ENCODE peak calls at places on chromosomes 11 and 22, in nine cellular contexts. S, G, T, B, Z, U, C, K and Y are unnamed samples.

GRCh38 chr22:42473484-42474193 is 41.4 kb upstream of the NFAM1 start:
- DNase-seq in S (no peak), G (no peak), T (peak; percentile 61), B (peak; percentile 68), Z (peak; percentile 73), U (peak; percentile 49), C (no peak), K (peak; percentile 60), Y (peak; percentile 66)

GRCh38 chr22:42901790-42902508 is 44.9 kb upstream of the ARFGAP3 start:
- DNase-seq in S (no peak), G (no peak), T (peak; percentile 21), B (no peak), Z (no peak), U (no peak), C (no peak), K (no peak), Y (no peak)

GRCh38 chr11:104918113-104918824 is 20.0 kb upstream of the CASP12 start:
- DNase-seq in S (no peak), G (no peak), T (no peak), B (peak; percentile 88), Z (no peak), U (peak; percentile 14), C (no peak), K (no peak), Y (no peak)

GRCh38 chr22:32920734-32921133 is 119.2 kb downstream of the TIMP3 start:
- DNase-seq in S (no peak), G (no peak), T (no peak), B (no peak), Z (no peak), U (no peak), C (no peak), K (no peak), Y (no peak)

GRCh38 chr11:78080818-78081495 is 1.3 kb upstream of the NDUFC2 start:
- DNase-seq in S (no peak), G (no peak), T (no peak), B (peak; percentile 74), Z (no peak), U (no peak), C (no peak), K (no peak), Y (no peak)

GRCh38 chr22:45427114-45427513 is 13.6 kb downstream of the RIBC2 start:
- DNase-seq in S (no peak), G (no peak), T (no peak), B (no peak), Z (no peak), U (no peak), C (no peak), K (no peak), Y (no peak)

GRCh38 chr22:49724030-49724892 is 103.4 kb downstream of the BRD1 start:
- DNase-seq in S (no peak), G (no peak), T (no peak), B (no peak), Z (no peak), U (no peak), C (no peak), K (peak; percentile 35), Y (no peak)

GRCh38 chr11:77073328-77074001 is 6.7 kb downstream of the CAPN5 start:
- DNase-seq in S (peak; percentile 48), G (no peak), T (no peak), B (peak; percentile 95), Z (peak; percentile 36), U (no peak), C (peak; percentile 60), K (no peak), Y (no peak)

GRCh38 chr11:24357620-24358386 is 139.1 kb upstream of the LUZP2 start:
- DNase-seq in S (no peak), G (no peak), T (no peak), B (no peak), Z (no peak), U (no peak), C (no peak), K (no peak), Y (no peak)

GRCh38 chr22:37021710-37022482 is 2.4 kb downstream of the MPST start:
- DNase-seq in S (no peak), G (no peak), T (peak; percentile 59), B (peak; percentile 42), Z (peak; percentile 27), U (peak; percentile 33), C (peak; percentile 45), K (peak; percentile 74), Y (no peak)

GRCh38 chr11:103926990-103927389 is 109.5 kb upstream of the DDI1 start:
- DNase-seq in S (no peak), G (no peak), T (no peak), B (no peak), Z (no peak), U (no peak), C (no peak), K (no peak), Y (no peak)

GRCh38 chr22:28938286-28938833 is 55.0 kb downstream of the ZNRF3 start:
- DNase-seq in S (no peak), G (no peak), T (no peak), B (no peak), Z (no peak), U (no peak), C (no peak), K (no peak), Y (no peak)

GRCh38 chr22:30234786-30235470 is 11.6 kb downstream of the LIF start:
- DNase-seq in S (no peak), G (no peak), T (no peak), B (peak; percentile 83), Z (no peak), U (no peak), C (no peak), K (peak; percentile 62), Y (no peak)

GRCh38 chr11:65446446-65447277 is 24.1 kb downstream of the NEAT1 start:
- DNase-seq in S (no peak), G (no peak), T (no peak), B (peak; percentile 59), Z (no peak), U (no peak), C (no peak), K (no peak), Y (no peak)